ENCODE peak calls at places on chromosome 2, in ten cellular contexts. X is A549; P is kidney epithelial cell; G is aorta; F is IMR-90; A is uterus; W is BJ; R is A673; C is right atrium auricular region; S is CD4-positive, alpha-beta memory T cell. J is an unnamed sample.
A peak's percentile ranks its signal among the peaks of the same experiment; 100 is the strongest.

GRCh38 chr2:15965564-15966019 is 25.2 kb downstream of the MYCN start:
- DNase-seq in X (no peak), G (no peak), P (no peak), S (peak; percentile 11), W (no peak), C (no peak), A (no peak), F (no peak), R (no peak), J (no peak)

GRCh38 chr2:99926986-99927385 is 215.4 kb downstream of the AFF3 start:
- DNase-seq in A (no peak), S (no peak), G (no peak), F (peak; percentile 87), W (peak; percentile 17), R (no peak), P (no peak), X (no peak), C (no peak), J (no peak)

GRCh38 chr2:216242365-216242764 is 129.9 kb downstream of the MARCHF4 start:
- DNase-seq in R (peak; percentile 73), P (no peak), F (no peak), X (no peak), A (peak; percentile 40), G (no peak), C (no peak), S (no peak), W (no peak), J (no peak)

GRCh38 chr2:55891671-55892071 is 31.9 kb downstream of the EFEMP1 start:
- DNase-seq in G (no peak), S (no peak), F (no peak), X (no peak), C (no peak), P (no peak), W (no peak), R (peak; percentile 83), A (no peak), J (no peak)

GRCh38 chr2:113200236-113200635 is 26.5 kb downstream of the PSD4 start:
- DNase-seq in R (peak; percentile 14), X (peak; percentile 53), W (no peak), F (no peak), G (peak; percentile 65), P (no peak), A (no peak), S (no peak), C (no peak), J (peak; percentile 27)

GRCh38 chr2:98334439-98335078 is 11.7 kb upstream of the CNGA3 start:
- DNase-seq in X (peak; percentile 50), R (peak; percentile 14), C (no peak), G (no peak), F (peak; percentile 91), S (no peak), A (no peak), P (peak; percentile 86), W (peak; percentile 82), J (no peak)

GRCh38 chr2:6968319-6969100 is 51.3 kb downstream of the RNF144A start:
- DNase-seq in C (no peak), P (no peak), R (no peak), F (no peak), W (no peak), S (no peak), A (no peak), G (no peak), X (no peak), J (no peak)

GRCh38 chr2:101206080-101206479 is 46.6 kb upstream of the CNOT11 start:
- DNase-seq in S (no peak), X (no peak), A (no peak), R (no peak), P (no peak), C (no peak), F (no peak), W (no peak), G (no peak), J (no peak)

GRCh38 chr2:48793671-48794070 is 38.1 kb upstream of the LHCGR start:
- DNase-seq in R (no peak), X (no peak), C (no peak), P (no peak), A (no peak), S (no peak), G (no peak), F (no peak), W (no peak), J (no peak)

GRCh38 chr2:48795065-48795464 is 39.5 kb upstream of the LHCGR start:
- DNase-seq in X (no peak), P (no peak), C (no peak), A (no peak), S (no peak), G (no peak), F (no peak), W (no peak), R (no peak), J (no peak)

GRCh38 chr2:48792030-48792429 is 36.5 kb upstream of the LHCGR start:
- DNase-seq in G (no peak), C (no peak), A (no peak), S (no peak), R (no peak), W (no peak), X (no peak), P (no peak), F (no peak), J (no peak)

GRCh38 chr2:48787580-48787979 is 32.1 kb upstream of the LHCGR start:
- DNase-seq in C (no peak), A (no peak), P (no peak), R (no peak), W (no peak), F (no peak), X (no peak), S (no peak), G (no peak), J (no peak)

DNA sequence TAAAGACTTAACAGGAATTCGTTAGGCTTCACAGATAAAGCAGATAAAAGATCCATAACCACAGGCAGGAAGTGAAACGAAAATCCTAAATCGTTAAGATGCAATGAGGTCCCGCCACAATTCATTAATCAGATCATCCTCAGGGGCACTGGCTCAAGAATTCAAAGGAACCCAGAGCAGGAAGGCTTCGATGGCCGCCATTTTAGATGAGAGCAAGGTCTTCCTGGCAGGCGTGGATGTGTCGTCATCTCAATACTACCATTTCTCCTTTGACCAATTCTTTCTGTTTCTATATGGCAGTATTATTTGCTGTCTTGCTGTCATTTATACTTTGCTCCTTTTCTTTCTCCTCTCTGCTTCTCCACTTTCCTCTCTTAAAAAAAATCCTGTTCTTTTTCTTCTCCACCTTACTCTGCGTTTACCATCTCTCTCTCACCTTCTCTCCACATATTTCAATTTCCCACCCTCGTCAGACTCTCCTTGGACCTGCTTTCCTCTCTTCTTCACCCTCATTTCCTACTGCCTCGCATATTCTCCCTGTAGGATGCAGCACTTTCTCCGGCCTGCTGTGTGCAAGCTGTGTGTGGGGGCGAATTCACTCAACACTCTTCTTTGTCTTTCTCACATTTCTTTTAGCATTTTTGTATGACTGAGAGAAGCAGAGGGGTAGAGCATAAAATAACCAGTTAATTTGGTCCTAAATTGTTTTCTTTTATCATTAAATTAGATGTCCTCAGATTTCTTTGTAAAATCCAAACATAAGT is 35.1 kb upstream of the LHCGR start:
- DNase-seq in P (no peak), A (no peak), G (no peak), X (no peak), R (no peak), C (no peak), F (no peak), W (no peak), S (no peak), J (no peak)
- H3K4me3 ChIP-seq in P (no peak overlapping the region), A (no peak overlapping the region), G (no peak overlapping the region), X (no peak overlapping the region), R (no peak overlapping the region), C (no peak overlapping the region), F (no peak overlapping the region), W (no peak overlapping the region), S (no peak overlapping the region), J (no peak overlapping the region)

GRCh38 chr2:106275971-106276370 is 81.9 kb upstream of the UXS1 start:
- DNase-seq in R (no peak), W (no peak), G (no peak), X (no peak), A (no peak), P (no peak), C (no peak), S (no peak), F (no peak), J (no peak)

GRCh38 chr2:106269591-106270291 is 75.6 kb upstream of the UXS1 start:
- DNase-seq in F (no peak), X (peak; percentile 18), C (no peak), P (no peak), R (no peak), W (no peak), S (peak; percentile 16), G (peak; percentile 75), A (no peak), J (peak; percentile 83)

GRCh38 chr2:106272202-106272807 is 78.2 kb upstream of the UXS1 start:
- DNase-seq in S (no peak), R (no peak), G (no peak), P (no peak), W (no peak), C (no peak), X (no peak), A (no peak), F (no peak), J (no peak)

GRCh38 chr2:106267997-106268396 is 73.9 kb upstream of the UXS1 start:
- DNase-seq in P (no peak), S (peak; percentile 5), R (no peak), C (no peak), F (no peak), X (no peak), A (no peak), G (no peak), W (no peak), J (no peak)

GRCh38 chr2:106270471-106270891 is 76.4 kb upstream of the UXS1 start:
- DNase-seq in R (no peak), F (no peak), S (no peak), X (no peak), C (no peak), G (no peak), W (no peak), A (no peak), P (no peak), J (peak; percentile 14)
- H3K4me3 ChIP-seq in R (no peak overlapping the region), F (no peak overlapping the region), S (peak overlapping the region; percentile 63), X (peak overlapping the region; percentile 47), C (peak overlapping the region; percentile 30), G (no peak overlapping the region), W (no peak overlapping the region), A (peak overlapping the region; percentile 13), P (no peak overlapping the region), J (no peak overlapping the region)

DNA sequence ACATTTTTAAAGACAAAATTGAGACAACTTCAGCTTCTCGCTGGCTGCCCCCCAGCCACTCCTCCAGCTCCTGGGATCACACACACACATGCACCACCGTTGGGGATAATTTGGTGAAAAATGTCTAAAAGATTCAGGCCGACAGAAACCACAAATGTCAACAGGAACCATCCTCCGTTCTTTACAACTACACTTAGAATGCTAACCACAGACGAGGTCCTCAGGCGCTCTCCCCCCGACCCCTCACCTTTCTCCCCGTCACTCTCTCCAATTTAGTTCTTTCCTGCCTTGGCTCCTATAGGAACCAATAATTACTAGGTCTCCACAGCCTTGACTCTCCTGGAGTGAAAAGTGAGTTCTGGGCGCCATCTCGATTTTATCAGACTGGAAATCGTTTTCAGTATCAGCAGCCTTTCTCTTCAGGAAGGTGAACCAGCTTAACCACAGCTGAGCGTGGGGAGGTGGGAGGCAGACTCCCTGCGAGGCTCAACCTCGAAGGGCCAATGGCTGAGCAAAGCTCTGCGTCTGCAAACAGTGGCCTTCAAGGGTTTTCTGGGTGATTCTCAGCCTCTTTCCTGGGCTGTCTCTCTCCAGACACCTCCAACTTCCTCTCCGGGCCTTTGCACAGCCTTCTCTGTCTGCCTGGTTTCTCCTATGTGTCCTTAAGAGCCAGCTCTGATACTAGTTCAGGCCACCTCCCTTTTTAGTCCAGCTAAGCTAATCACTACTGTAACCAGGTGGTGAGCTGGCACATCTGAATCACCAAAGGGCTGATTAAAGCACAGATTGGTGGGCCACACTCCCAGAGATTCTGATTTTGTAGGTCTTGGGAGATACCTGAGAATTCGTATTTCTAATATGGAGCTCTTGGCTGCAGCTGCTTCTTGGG is 115.7 kb upstream of the COPS8 start:
- DNase-seq in W (no peak), S (peak; percentile 56), G (no peak), A (no peak), X (no peak), F (no peak), C (no peak), P (no peak), R (no peak), J (no peak)
- H3K4me3 ChIP-seq in W (no peak overlapping the region), S (no peak overlapping the region), G (no peak overlapping the region), A (no peak overlapping the region), X (no peak overlapping the region), F (no peak overlapping the region), C (no peak overlapping the region), P (no peak overlapping the region), R (no peak overlapping the region), J (no peak overlapping the region)

DNA sequence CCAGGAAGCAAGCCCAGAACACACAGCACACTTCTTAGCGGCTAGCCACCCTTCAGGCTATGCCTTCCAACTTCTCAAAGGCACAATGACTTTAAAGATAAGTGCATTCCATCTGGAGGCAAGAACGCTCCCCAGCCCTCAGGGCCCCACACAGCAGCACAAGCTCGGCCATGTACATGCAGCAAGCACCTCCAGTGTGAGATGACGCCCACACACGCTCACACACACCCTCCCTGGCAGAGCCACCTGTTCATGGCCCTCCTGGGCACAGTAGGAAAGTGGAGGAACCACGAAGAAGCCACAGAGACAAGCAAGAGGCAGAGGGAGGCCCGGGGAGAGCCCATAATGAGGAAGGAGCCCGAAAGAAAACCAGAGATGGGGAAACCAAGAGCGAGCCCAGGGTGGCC is 21.7 kb downstream of the BIN1 start:
- DNase-seq in S (no peak), R (no peak), A (no peak), G (no peak), C (no peak), W (no peak), X (no peak), F (peak; percentile 23), P (no peak), J (no peak)
- H3K4me3 ChIP-seq in S (no peak overlapping the region), R (no peak overlapping the region), A (no peak overlapping the region), G (no peak overlapping the region), C (no peak overlapping the region), W (no peak overlapping the region), X (no peak overlapping the region), F (no peak overlapping the region), P (no peak overlapping the region), J (no peak overlapping the region)